ENCODE peak calls at places on chromosome 3, in nine cellular contexts. R is AG08396; O is glomerular endothelial cell; S is sigmoid colon; Y is activated naive CD4-positive, alpha-beta T cell; N is NCI-H345; V is activated T-helper 9 cell treated with anti-CD3 and anti-CD28 coated beads, Interleukin-2, amount 50 U/mL, for 16 hours; Z is foreskin melanocyte; U is pulmonary artery endothelial cell. C is an unnamed sample.

GRCh38 chr3:125179528-125180240 is 32.9 kb downstream of the SLC12A8 start:
- DNase-seq in R (no peak), O (no peak), S (no peak), Y (no peak), N (no peak), V (no peak), Z (no peak), U (no peak), C (no peak)

GRCh38 chr3:44048949-44049348 is 192.7 kb upstream of the TOPAZ1 start:
- DNase-seq in R (no peak), O (no peak), S (no peak), Y (no peak), N (no peak), V (no peak), Z (no peak), U (no peak), C (no peak)

GRCh38 chr3:65732060-65732933 is 306.4 kb downstream of the MAGI1 start:
- DNase-seq in R (peak), O (peak), S (no peak), Y (no peak), N (peak), V (no peak), Z (peak), U (peak), C (peak)

GRCh38 chr3:16800361-16800760 is 84.4 kb upstream of the PLCL2 start:
- DNase-seq in R (no peak), O (no peak), S (no peak), Y (no peak), N (no peak), V (no peak), Z (no peak), U (no peak), C (no peak)

GRCh38 chr3:10775828-10776227 is 40.2 kb upstream of the SLC6A11 start:
- DNase-seq in R (no peak), O (no peak), S (no peak), Y (no peak), N (no peak), V (no peak), Z (no peak), U (no peak), C (no peak)

GRCh38 chr3:143525408-143525807 is 322.9 kb downstream of the SLC9A9 start:
- DNase-seq in R (peak), O (no peak), S (no peak), Y (no peak), N (no peak), V (no peak), Z (no peak), U (no peak), C (no peak)

GRCh38 chr3:66047321-66048050 is 8.8 kb upstream of the MAGI1 start:
- DNase-seq in R (peak), O (no peak), S (no peak), Y (no peak), N (no peak), V (no peak), Z (no peak), U (no peak), C (no peak)

GRCh38 chr3:190696777-190697501 is 165.6 kb downstream of the GMNC start:
- DNase-seq in R (no peak), O (peak), S (no peak), Y (no peak), N (no peak), V (no peak), Z (peak), U (peak), C (peak)

GRCh38 chr3:167885277-167885676 is 149.8 kb downstream of the SERPINI1 start:
- DNase-seq in R (no peak), O (no peak), S (no peak), Y (no peak), N (no peak), V (no peak), Z (no peak), U (no peak), C (peak)

GRCh38 chr3:108501538-108501937 is 8.9 kb downstream of the MYH15 start:
- DNase-seq in R (no peak), O (no peak), S (no peak), Y (no peak), N (no peak), V (no peak), Z (no peak), U (no peak), C (no peak)

GRCh38 chr3:114310701-114311100 is 16.9 kb downstream of the TIGIT start:
- DNase-seq in R (no peak), O (no peak), S (no peak), Y (no peak), N (no peak), V (no peak), Z (no peak), U (no peak), C (no peak)